ENCODE peak calls at places on chromosomes 12 and 14, in four cellular contexts. One of them, this sample, is unnamed.
A peak's percentile ranks its signal among the peaks of the same experiment; 100 is the strongest.

GRCh38 chr12:9111525-9111924 is 4.2 kb downstream of the A2M start:
- DNase-seq in K562: no peak
- DNase-seq in A549: no peak
- DNase-seq in transverse colon: no peak
- DNase-seq in this sample: no peak

GRCh38 chr12:112134731-112135130 is 9.4 kb downstream of the TRAFD1 start:
- DNase-seq in K562: no peak
- DNase-seq in A549: no peak
- DNase-seq in transverse colon: no peak
- DNase-seq in this sample: no peak

GRCh38 chr14:51342226-51342625 is 102.2 kb downstream of the TMX1 start:
- DNase-seq in K562: no peak
- DNase-seq in A549: peak; percentile 16
- DNase-seq in transverse colon: no peak
- DNase-seq in this sample: no peak

GRCh38 chr12:62934799-62935674 is at the start of gene PPM1H:
- DNase-seq in K562: peak; percentile 90
- DNase-seq in A549: peak; percentile 96
- DNase-seq in transverse colon: peak; percentile 82
- DNase-seq in this sample: peak; percentile 85

GRCh38 chr12:124906606-124907261 is 7.7 kb downstream of the UBC start:
- DNase-seq in K562: peak; percentile 67
- DNase-seq in A549: peak; percentile 82
- DNase-seq in transverse colon: peak; percentile 95
- DNase-seq in this sample: no peak

GRCh38 chr12:68880660-68881325 is 52.2 kb downstream of the CPM start:
- DNase-seq in K562: no peak
- DNase-seq in A549: no peak
- DNase-seq in transverse colon: no peak
- DNase-seq in this sample: no peak

GRCh38 chr12:117141097-117141898 is 42.1 kb upstream of the TESC start:
- DNase-seq in K562: no peak
- DNase-seq in A549: no peak
- DNase-seq in transverse colon: no peak
- DNase-seq in this sample: no peak

GRCh38 chr14:102442241-102443211 is 67.0 kb downstream of the ANKRD9 start:
- DNase-seq in K562: no peak
- DNase-seq in A549: no peak
- DNase-seq in transverse colon: peak; percentile 87
- DNase-seq in this sample: no peak

GRCh38 chr12:131673519-131674265 is 37.2 kb upstream of the SFSWAP start:
- DNase-seq in K562: no peak
- DNase-seq in A549: no peak
- DNase-seq in transverse colon: no peak
- DNase-seq in this sample: no peak

GRCh38 chr12:71195338-71195896 is 37.6 kb upstream of the TSPAN8 start:
- DNase-seq in K562: no peak
- DNase-seq in A549: no peak
- DNase-seq in transverse colon: no peak
- DNase-seq in this sample: no peak

GRCh38 chr12:54300267-54300731 is 516 bp downstream of the NFE2 start:
- DNase-seq in K562: no peak
- DNase-seq in A549: no peak
- DNase-seq in transverse colon: no peak
- DNase-seq in this sample: peak; percentile 73

GRCh38 chr14:72510566-72510965 is 383.3 kb downstream of the DPF3 start:
- DNase-seq in K562: no peak
- DNase-seq in A549: no peak
- DNase-seq in transverse colon: no peak
- DNase-seq in this sample: no peak

GRCh38 chr12:118292836-118293235 is 79.9 kb downstream of the TAOK3 start:
- DNase-seq in K562: no peak
- DNase-seq in A549: no peak
- DNase-seq in transverse colon: no peak
- DNase-seq in this sample: no peak

GRCh38 chr12:76548222-76548837 is 11.2 kb downstream of the OSBPL8 start:
- DNase-seq in K562: no peak
- DNase-seq in A549: no peak
- DNase-seq in transverse colon: no peak
- DNase-seq in this sample: peak; percentile 8

GRCh38 chr12:111529424-111530368 is 69.4 kb downstream of the ATXN2 start:
- DNase-seq in K562: peak; percentile 76
- DNase-seq in A549: peak; percentile 88
- DNase-seq in transverse colon: peak; percentile 41
- DNase-seq in this sample: peak; percentile 84

GRCh38 chr12:19744760-19745218 is 305.5 kb downstream of the AEBP2 start:
- DNase-seq in K562: no peak
- DNase-seq in A549: no peak
- DNase-seq in transverse colon: no peak
- DNase-seq in this sample: no peak

GRCh38 chr14:81516941-81517797 is 16.5 kb downstream of the SEL1L start:
- DNase-seq in K562: no peak
- DNase-seq in A549: peak; percentile 7
- DNase-seq in transverse colon: peak; percentile 30
- DNase-seq in this sample: no peak

GRCh38 chr12:115572440-115572839 is 705.1 kb downstream of the MED13L start:
- DNase-seq in K562: no peak
- DNase-seq in A549: no peak
- DNase-seq in transverse colon: no peak
- DNase-seq in this sample: no peak

GRCh38 chr14:90445011-90445410 is 48.2 kb downstream of the CALM1 start:
- DNase-seq in K562: no peak
- DNase-seq in A549: no peak
- DNase-seq in transverse colon: no peak
- DNase-seq in this sample: no peak

GRCh38 chr12:78698747-78699146 is 165.8 kb upstream of the SYT1 start:
- DNase-seq in K562: no peak
- DNase-seq in A549: peak; percentile 7
- DNase-seq in transverse colon: no peak
- DNase-seq in this sample: no peak

GRCh38 chr14:104784218-104784568 is 11.4 kb downstream of the AKT1 start:
- DNase-seq in K562: no peak
- DNase-seq in A549: no peak
- DNase-seq in transverse colon: no peak
- DNase-seq in this sample: no peak

GRCh38 chr14:23727566-23728335 is 91.6 kb downstream of the DHRS2 start:
- DNase-seq in K562: peak; percentile 39
- DNase-seq in A549: peak; percentile 63
- DNase-seq in transverse colon: no peak
- DNase-seq in this sample: peak; percentile 38

DNA sequence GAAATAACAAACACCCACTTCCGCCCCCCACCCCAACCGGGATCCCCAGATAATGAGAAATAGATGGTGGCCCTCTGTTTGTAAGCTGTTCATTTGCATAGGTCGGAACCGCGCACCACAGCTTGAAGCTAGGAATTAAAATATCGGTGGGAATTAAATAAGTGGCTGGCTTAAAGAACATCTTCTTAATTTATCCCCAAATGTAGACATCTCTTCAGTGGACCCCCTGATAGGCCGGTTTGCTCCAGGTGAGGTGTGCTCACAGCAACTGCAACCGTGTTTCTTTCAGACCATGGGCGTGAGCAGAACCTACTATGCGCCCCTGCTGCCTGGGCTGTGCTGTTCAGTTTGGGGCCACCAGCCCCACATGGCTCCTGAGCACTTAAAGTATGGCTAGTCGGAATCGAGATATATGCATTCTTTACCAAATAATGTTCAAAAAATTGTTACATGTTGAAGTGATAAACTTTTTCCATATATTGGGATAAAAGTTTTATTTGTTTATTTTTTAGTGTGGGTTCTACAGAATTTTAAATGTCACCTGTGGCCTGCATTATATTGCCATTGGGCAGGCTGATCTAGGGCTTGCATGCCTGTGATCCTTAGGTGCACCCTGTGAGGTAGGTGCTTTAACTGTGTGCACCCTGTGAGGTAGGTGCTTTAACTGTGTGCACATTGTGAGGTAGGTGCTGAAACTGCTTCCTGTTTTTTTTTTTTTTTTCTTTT is 821 bp upstream of the DICER1 start:
- DNase-seq in K562: peak; percentile 17
- DNase-seq in A549: peak; percentile 57
- DNase-seq in transverse colon: no peak
- DNase-seq in this sample: peak; percentile 75
- TF ChIP-seq POLR2A in K562: no peak
- TF ChIP-seq POLR2A in A549: no peak
- TF ChIP-seq POLR2A in transverse colon: no peak
- TF ChIP-seq POLR2A in this sample: no peak

DNA sequence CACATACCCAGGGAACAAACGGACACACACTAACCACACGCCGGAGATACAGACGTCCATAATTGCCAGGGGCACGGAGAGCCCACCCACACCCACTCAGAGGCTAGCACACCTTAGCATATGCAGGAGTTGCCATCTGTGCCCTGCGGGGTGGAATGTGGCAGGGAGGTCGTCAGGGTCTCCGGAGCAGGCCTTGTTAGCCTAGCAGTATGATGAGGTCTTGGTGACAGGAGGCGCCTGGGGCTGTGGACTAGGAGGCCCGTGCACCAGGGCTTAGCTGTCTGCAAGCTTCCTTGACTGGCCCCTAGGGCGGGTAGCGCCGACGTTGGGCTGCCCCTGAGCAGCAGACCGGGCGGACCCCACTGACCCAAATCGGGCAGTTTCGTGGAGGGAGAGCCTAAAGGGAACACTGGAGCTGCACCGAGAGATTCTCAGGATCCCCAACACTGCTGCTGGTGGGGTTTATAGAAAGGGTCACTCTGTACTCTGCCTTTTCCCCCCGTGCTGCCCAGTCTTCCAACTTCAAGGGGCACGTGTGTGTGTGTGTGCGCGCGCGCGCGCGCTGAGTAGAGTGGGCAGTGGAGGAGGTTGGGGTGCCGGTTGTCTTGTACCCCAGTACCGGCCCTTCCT is 9.9 kb downstream of the STAC3 start:
- DNase-seq in K562: no peak
- DNase-seq in A549: no peak
- DNase-seq in transverse colon: peak; percentile 28
- DNase-seq in this sample: no peak
- TF ChIP-seq POLR2A in K562: no peak
- TF ChIP-seq POLR2A in A549: no peak
- TF ChIP-seq POLR2A in transverse colon: no peak
- TF ChIP-seq POLR2A in this sample: no peak

GRCh38 chr12:26125451-26126339 is 858 bp upstream of the BHLHE41 start:
- DNase-seq in K562: peak; percentile 21
- DNase-seq in A549: peak; percentile 81
- DNase-seq in transverse colon: peak; percentile 83
- DNase-seq in this sample: peak; percentile 28

GRCh38 chr12:26126340-26127284 is 1.8 kb upstream of the BHLHE41 start:
- DNase-seq in K562: peak; percentile 50
- DNase-seq in A549: peak; percentile 78
- DNase-seq in transverse colon: peak; percentile 87
- DNase-seq in this sample: peak; percentile 49

GRCh38 chr12:26122681-26123481 is 2.0 kb downstream of the BHLHE41 start:
- DNase-seq in K562: no peak
- DNase-seq in A549: peak; percentile 33
- DNase-seq in transverse colon: peak; percentile 75
- DNase-seq in this sample: peak; percentile 47

GRCh38 chr12:26123482-26123980 is 1.3 kb downstream of the BHLHE41 start:
- DNase-seq in K562: no peak
- DNase-seq in A549: no peak
- DNase-seq in transverse colon: no peak
- DNase-seq in this sample: peak; percentile 22

GRCh38 chr12:26124491-26125450 is at the start of gene BHLHE41:
- DNase-seq in K562: peak; percentile 47
- DNase-seq in A549: peak; percentile 21
- DNase-seq in transverse colon: peak; percentile 85
- DNase-seq in this sample: no peak
- TF ChIP-seq POLR2A in K562: no peak
- TF ChIP-seq POLR2A in A549: no peak
- TF ChIP-seq POLR2A in transverse colon: peak; percentile 78
- TF ChIP-seq POLR2A in this sample: no peak

GRCh38 chr12:56333197-56333678 is 562 bp downstream of the PAN2 start:
- DNase-seq in K562: peak; percentile 63
- DNase-seq in A549: peak; percentile 31
- DNase-seq in transverse colon: no peak
- DNase-seq in this sample: no peak
- TF ChIP-seq POLR2A in K562: no peak
- TF ChIP-seq POLR2A in A549: no peak
- TF ChIP-seq POLR2A in transverse colon: no peak
- TF ChIP-seq POLR2A in this sample: no peak

GRCh38 chr12:55966408-55967281 is at the start of gene CDK2:
- DNase-seq in K562: peak; percentile 98
- DNase-seq in A549: peak; percentile 92
- DNase-seq in transverse colon: peak; percentile 97
- DNase-seq in this sample: peak; percentile 92
- TF ChIP-seq POLR2A in K562: peak; percentile 87
- TF ChIP-seq POLR2A in A549: peak; percentile 44
- TF ChIP-seq POLR2A in transverse colon: peak; percentile 68
- TF ChIP-seq POLR2A in this sample: peak; percentile 79

GRCh38 chr14:61341275-61342210 is 20.2 kb downstream of the PRKCH start:
- DNase-seq in K562: no peak
- DNase-seq in A549: no peak
- DNase-seq in transverse colon: no peak
- DNase-seq in this sample: no peak
- TF ChIP-seq POLR2A in K562: no peak
- TF ChIP-seq POLR2A in A549: no peak
- TF ChIP-seq POLR2A in transverse colon: no peak
- TF ChIP-seq POLR2A in this sample: no peak